ENCODE peak calls at places on chromosomes 3 and 15, in six cellular contexts. D is HL-60, R is Peyer's patch, Q is A673, T is Calu3, L is progenitor cell of endocrine pancreas. X is an unnamed sample.

GRCh38 chr3:152236741-152237140 is 32.0 kb upstream of the MBNL1 start:
- DNase-seq in Q (peak; percentile 43), D (no peak), R (no peak), T (no peak), L (no peak), X (peak; percentile 29)

GRCh38 chr3:17749281-17749680 is 6.8 kb upstream of the TBC1D5 start:
- DNase-seq in R (no peak), D (peak; percentile 47), T (no peak), Q (no peak), L (no peak), X (no peak)

GRCh38 chr3:150309557-150309956 is 98.5 kb upstream of the TSC22D2 start:
- DNase-seq in R (no peak), T (no peak), D (no peak), Q (peak; percentile 6), L (no peak), X (no peak)

GRCh38 chr15:36643551-36643950 is 64.1 kb downstream of the CDIN1 start:
- DNase-seq in L (no peak), D (no peak), R (no peak), Q (no peak), T (peak; percentile 0), X (no peak)

GRCh38 chr3:45277636-45278035 is 51.5 kb upstream of the TMEM158 start:
- DNase-seq in T (no peak), R (no peak), L (no peak), Q (no peak), D (no peak), X (no peak)

GRCh38 chr3:64291956-64292355 is 66.7 kb upstream of the PRICKLE2 start:
- DNase-seq in D (no peak), R (no peak), Q (no peak), L (no peak), T (no peak), X (no peak)

GRCh38 chr3:126111126-126111551 is 27.2 kb upstream of the SLC41A3 start:
- DNase-seq in R (no peak), T (no peak), L (peak; percentile 3), Q (no peak), D (no peak), X (no peak)

GRCh38 chr3:104102386-104102785 is 1264.3 kb upstream of the ALCAM start:
- DNase-seq in R (no peak), T (peak; percentile 19), Q (peak; percentile 80), L (no peak), D (peak; percentile 33), X (peak; percentile 73)

GRCh38 chr3:16824085-16824696 is 60.6 kb upstream of the PLCL2 start:
- DNase-seq in Q (no peak), L (no peak), T (no peak), R (no peak), D (peak; percentile 10), X (no peak)

GRCh38 chr3:79835701-79836100 is 67.9 kb upstream of the ROBO1 start:
- DNase-seq in D (no peak), L (no peak), R (no peak), T (no peak), Q (no peak), X (no peak)

GRCh38 chr3:107198522-107199271 is 178.5 kb upstream of the CCDC54 start:
- DNase-seq in D (no peak), T (no peak), L (no peak), Q (no peak), R (no peak), X (no peak)

GRCh38 chr3:185103359-185104127 is 49.3 kb downstream of the C3orf70 start:
- DNase-seq in L (no peak), D (no peak), T (no peak), R (no peak), Q (no peak), X (no peak)

GRCh38 chr3:155418426-155418825 is 124.9 kb upstream of the STRIT1 start:
- DNase-seq in T (no peak), L (no peak), R (no peak), D (no peak), Q (no peak), X (no peak)

GRCh38 chr15:100094127-100094510 is 247.7 kb downstream of the ADAMTS17 start:
- DNase-seq in L (no peak), Q (no peak), T (no peak), R (no peak), D (no peak), X (no peak)

GRCh38 chr3:66215106-66215505 is 5.7 kb upstream of the SLC25A26 start:
- DNase-seq in D (no peak), T (no peak), L (no peak), R (no peak), Q (no peak), X (no peak)

GRCh38 chr3:33184863-33185262 is 33.7 kb downstream of the SUSD5 start:
- DNase-seq in L (no peak), R (no peak), Q (no peak), D (no peak), T (no peak), X (no peak)

GRCh38 chr15:61367953-61368352 is 138.9 kb upstream of the RORA start:
- DNase-seq in L (no peak), R (no peak), Q (no peak), T (peak; percentile 6), D (no peak), X (peak; percentile 67)

GRCh38 chr3:178393833-178394232 is 142.4 kb upstream of the KCNMB2 start:
- DNase-seq in L (no peak), T (no peak), R (no peak), D (no peak), Q (no peak), X (no peak)

GRCh38 chr3:135107043-135107442 is 312.0 kb downstream of the EPHB1 start:
- DNase-seq in R (no peak), D (no peak), L (no peak), Q (no peak), T (no peak), X (peak; percentile 35)

GRCh38 chr3:115692887-115693524 is 69.7 kb downstream of the GAP43 start:
- DNase-seq in L (peak; percentile 62), D (peak; percentile 63), Q (peak; percentile 92), T (peak; percentile 82), R (peak; percentile 85), X (peak; percentile 82)

GRCh38 chr15:43086551-43086950 is 19.3 kb downstream of the UBR1 start:
- DNase-seq in R (no peak), Q (no peak), L (no peak), D (no peak), T (no peak), X (no peak)

GRCh38 chr15:62502451-62502850 is 337.4 kb upstream of the C2CD4B start:
- DNase-seq in D (no peak), R (no peak), Q (no peak), T (no peak), L (no peak), X (no peak)

GRCh38 chr15:55791576-55792400 is 48.8 kb upstream of the PRTG start:
- DNase-seq in T (peak; percentile 38), L (no peak), D (no peak), R (no peak), Q (no peak), X (peak; percentile 67)

GRCh38 chr3:37471425-37471824 is 297.0 kb upstream of the LRRFIP2 start:
- DNase-seq in L (no peak), R (no peak), Q (no peak), D (no peak), T (no peak), X (no peak)

GRCh38 chr15:82768414-82769081 is 37.3 kb downstream of the FSD2 start:
- DNase-seq in T (peak; percentile 41), R (peak; percentile 79), L (no peak), Q (no peak), D (no peak), X (peak; percentile 18)

GRCh38 chr3:186254676-186255665 is 107.1 kb downstream of the DGKG start:
- DNase-seq in T (no peak), L (no peak), D (peak; percentile 78), R (peak; percentile 76), Q (peak; percentile 19), X (no peak)

GRCh38 chr15:85419200-85419599 is 38.8 kb downstream of the AKAP13 start:
- DNase-seq in Q (no peak), R (no peak), D (no peak), L (no peak), T (no peak), X (no peak)

GRCh38 chr15:78000089-78000926 is 77.2 kb downstream of the TBC1D2B start:
- DNase-seq in T (peak; percentile 57), R (peak; percentile 94), L (peak; percentile 76), D (peak; percentile 85), Q (peak; percentile 77), X (peak; percentile 60)